ENCODE peak calls at places on chromosomes 1 and 21, in four cellular contexts. F is ascending aorta, L is breast epithelium, A is heart right ventricle. G is an unnamed sample.

GRCh38 chr21:41630249-41630648 is 122.3 kb upstream of the TMPRSS2 start:
- DNase-seq in F (no peak), L (no peak), A (no peak), G (peak; percentile 82)

GRCh38 chr1:99503276-99503747 is 142.6 kb upstream of the PALMD start:
- DNase-seq in F (no peak), L (no peak), A (peak; percentile 14), G (no peak)

GRCh38 chr1:33346921-33347649 is 26.2 kb upstream of the A3GALT2 start:
- DNase-seq in F (no peak), L (no peak), A (peak; percentile 83), G (peak; percentile 54)

GRCh38 chr1:21911205-21912001 is 25.7 kb downstream of the HSPG2 start:
- DNase-seq in F (no peak), L (no peak), A (peak; percentile 80), G (no peak)

GRCh38 chr1:110339427-110340206 is 440 bp downstream of the RBM15 start:
- DNase-seq in F (no peak), L (peak; percentile 54), A (peak; percentile 53), G (peak; percentile 67)

GRCh38 chr1:234484218-234484617 is 5.2 kb upstream of the TARBP1 start:
- DNase-seq in F (no peak), L (no peak), A (no peak), G (no peak)

GRCh38 chr21:35226302-35226701 is 177.2 kb upstream of the RUNX1 start:
- DNase-seq in F (no peak), L (peak; percentile 68), A (no peak), G (no peak)

GRCh38 chr1:153488731-153489130 is 28.3 kb upstream of the S100A7 start:
- DNase-seq in F (peak; percentile 54), L (no peak), A (peak; percentile 49), G (no peak)

GRCh38 chr1:203213126-203213525 is 16.3 kb downstream of the CHIT1 start:
- DNase-seq in F (no peak), L (no peak), A (no peak), G (no peak)

GRCh38 chr1:41138549-41138948 is 103.6 kb downstream of the SCMH1 start:
- DNase-seq in F (no peak), L (no peak), A (no peak), G (no peak)

GRCh38 chr1:204410764-204411450 is 710 bp downstream of the PPP1R15B start:
- DNase-seq in F (no peak), L (peak; percentile 64), A (peak; percentile 60), G (peak; percentile 76)

GRCh38 chr1:244022859-244023258 is 28.2 kb upstream of the ZBTB18 start:
- DNase-seq in F (no peak), L (no peak), A (no peak), G (no peak)

GRCh38 chr1:74534241-74534640 is 21.8 kb upstream of the LRRC53 start:
- DNase-seq in F (no peak), L (no peak), A (no peak), G (no peak)

GRCh38 chr1:177443003-177443402 is 272.2 kb downstream of the BRINP2 start:
- DNase-seq in F (no peak), L (no peak), A (no peak), G (no peak)

GRCh38 chr1:36771222-36771621 is 263.1 kb downstream of the GRIK3 start:
- DNase-seq in F (no peak), L (no peak), A (no peak), G (no peak)

GRCh38 chr1:184387871-184388670 is 1.2 kb downstream of the C1orf21 start:
- DNase-seq in F (no peak), L (no peak), A (peak; percentile 43), G (peak; percentile 62)

GRCh38 chr1:30746212-30747027 is 11.2 kb downstream of the LAPTM5 start:
- DNase-seq in F (no peak), L (no peak), A (no peak), G (peak; percentile 43)

GRCh38 chr1:182955596-182956588 is 2.9 kb upstream of the SHCBP1L start:
- DNase-seq in F (no peak), L (no peak), A (no peak), G (no peak)

GRCh38 chr1:92817986-92818764 is 13.7 kb upstream of the RPL5 start:
- DNase-seq in F (no peak), L (no peak), A (peak; percentile 12), G (peak; percentile 48)

GRCh38 chr1:45037456-45037855 is 25.4 kb downstream of the UROD start:
- DNase-seq in F (no peak), L (no peak), A (no peak), G (no peak)

GRCh38 chr1:229271448-229272120 is 673 bp downstream of the RAB4A start:
- DNase-seq in F (no peak), L (no peak), A (peak; percentile 31), G (no peak)

GRCh38 chr1:966603-967295 is 467 bp downstream of the PLEKHN1 start:
- DNase-seq in F (peak; percentile 25), L (peak; percentile 81), A (peak; percentile 55), G (peak; percentile 82)

GRCh38 chr1:82225407-82226197 is 424.9 kb downstream of the ADGRL2 start:
- DNase-seq in F (no peak), L (no peak), A (no peak), G (no peak)

GRCh38 chr1:246820666-246821065 is 96.5 kb downstream of the SCCPDH start:
- DNase-seq in F (no peak), L (no peak), A (peak; percentile 8), G (no peak)

DNA sequence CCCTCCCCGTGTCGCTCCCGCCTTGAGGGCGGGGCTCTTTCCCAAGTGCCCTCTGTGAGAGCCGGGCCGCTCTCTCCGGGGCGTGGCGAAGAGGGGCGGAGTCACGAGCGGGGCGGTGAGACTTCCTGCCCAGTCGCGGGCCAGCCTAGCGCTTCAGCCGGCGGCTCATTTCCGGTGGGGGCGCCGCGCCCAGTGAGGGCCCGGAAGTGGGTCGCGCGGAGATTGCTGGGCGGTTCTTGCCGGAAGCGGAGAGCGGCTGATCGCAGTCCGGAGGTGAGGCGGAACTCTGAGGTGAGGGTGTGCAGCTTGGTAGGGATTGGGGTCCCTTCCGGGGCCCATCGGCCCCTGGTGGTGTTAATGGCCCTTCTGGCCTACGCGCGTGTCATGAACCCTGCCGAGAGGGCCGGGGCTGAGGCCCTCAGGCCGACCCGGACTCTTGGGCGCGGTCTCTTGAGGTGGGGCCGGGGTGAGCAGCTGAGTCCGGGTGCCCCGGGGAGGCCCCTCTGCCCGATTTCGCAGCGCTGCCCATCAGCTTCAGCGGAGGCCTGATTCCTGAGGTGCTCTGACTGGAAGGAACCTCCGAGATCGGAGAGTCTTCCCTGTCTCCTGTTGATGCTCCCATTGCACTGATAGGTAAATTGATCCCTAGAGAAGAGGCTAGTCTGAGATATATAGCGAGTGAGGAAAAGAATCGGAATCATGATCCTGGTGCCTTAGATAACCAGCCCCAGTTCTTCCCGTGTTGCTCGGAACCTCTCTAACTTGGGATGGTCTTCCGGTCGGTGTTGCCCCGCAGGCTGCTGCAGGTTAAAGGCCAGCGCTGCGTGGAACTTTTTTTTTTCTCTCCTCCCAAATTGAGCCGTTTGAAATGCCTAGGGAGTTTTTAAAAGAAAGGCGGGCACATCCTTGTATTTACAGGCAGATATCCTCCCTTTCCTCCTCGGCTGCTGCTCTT is at the start of gene CAP1:
- DNase-seq in F (peak; percentile 96), L (peak; percentile 99), A (peak; percentile 99), G (peak; percentile 100)
- H3K4me1 ChIP-seq in F (peaks cover 47% of the 10 kb centered on the region), L (peaks cover 8% of the 10 kb centered on the region), A (peaks cover 82% of the 10 kb centered on the region), G (peaks cover 62% of the 10 kb centered on the region)

GRCh38 chr1:76425843-76426145 is 351.2 kb downstream of the ST6GALNAC3 start:
- DNase-seq in F (no peak), L (no peak), A (no peak), G (no peak)
- H3K4me3 ChIP-seq in F (peak overlapping the region; percentile 55), L (no peak overlapping the region), A (no peak overlapping the region), G (no peak overlapping the region)

GRCh38 chr1:158607296-158607695 is 2.2 kb downstream of the OR10Z1 start:
- DNase-seq in F (no peak), L (no peak), A (no peak), G (no peak)

GRCh38 chr1:158600735-158601134 is 4.3 kb upstream of the OR10Z1 start:
- DNase-seq in F (no peak), L (no peak), A (no peak), G (no peak)

GRCh38 chr1:158604968-158605367 is at the start of gene OR10Z1:
- DNase-seq in F (no peak), L (no peak), A (no peak), G (no peak)
- H3K9me3 ChIP-seq in F (no peaks in the 10 kb centered on the region), L (no peaks in the 10 kb centered on the region), A (peaks cover under 1% of the 10 kb centered on the region), G (no peaks in the 10 kb centered on the region)

DNA sequence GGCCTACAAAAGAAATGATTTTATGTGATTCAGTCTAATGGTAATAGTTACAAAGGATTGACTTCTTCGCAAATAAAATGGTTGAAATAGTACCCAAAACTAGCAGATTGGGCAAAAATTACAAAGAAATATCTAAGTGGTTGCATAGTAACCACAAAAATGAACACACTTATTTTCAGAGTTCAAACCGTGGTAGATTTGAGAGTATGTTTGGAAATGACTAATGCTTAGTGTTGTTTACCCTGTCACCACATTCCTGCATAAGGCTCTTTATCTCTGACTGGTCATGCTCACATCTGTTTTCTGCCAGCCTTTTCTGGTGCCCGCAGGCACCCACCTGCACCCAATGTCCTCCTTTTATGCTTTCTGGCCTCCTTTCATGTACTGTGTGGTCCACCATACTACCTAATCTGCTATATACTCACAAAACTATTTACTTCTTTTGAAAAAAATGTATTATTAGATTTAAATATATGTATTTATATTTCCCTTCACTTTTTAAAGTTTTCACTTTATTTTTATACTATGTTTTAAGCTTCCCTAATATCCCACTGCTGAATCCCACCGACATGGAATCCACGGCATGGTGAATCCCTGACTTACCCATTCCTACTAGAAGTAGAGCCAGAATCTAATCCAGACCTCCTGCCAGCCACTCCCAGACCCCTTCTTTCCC is 30.3 kb downstream of the PTPRC start:
- DNase-seq in F (no peak), L (no peak), A (no peak), G (no peak)
- H3K4me1 ChIP-seq in F (no peaks in the 10 kb centered on the region), L (no peaks in the 10 kb centered on the region), A (no peaks in the 10 kb centered on the region), G (no peaks in the 10 kb centered on the region)

GRCh38 chr1:62342270-62342669 is 23.0 kb upstream of the KANK4 start:
- DNase-seq in F (no peak), L (no peak), A (no peak), G (no peak)

GRCh38 chr1:62337785-62338631 is 18.8 kb upstream of the KANK4 start:
- DNase-seq in F (no peak), L (no peak), A (peak; percentile 18), G (no peak)

GRCh38 chr1:62349470-62350233 is 30.4 kb upstream of the KANK4 start:
- DNase-seq in F (no peak), L (no peak), A (no peak), G (no peak)

GRCh38 chr1:62341120-62341519 is 21.9 kb upstream of the KANK4 start:
- DNase-seq in F (no peak), L (no peak), A (no peak), G (no peak)

GRCh38 chr1:62343911-62344310 is 24.7 kb upstream of the KANK4 start:
- DNase-seq in F (no peak), L (no peak), A (no peak), G (no peak)
- H3K4me3 ChIP-seq in F (no peak overlapping the region), L (no peak overlapping the region), A (no peak overlapping the region), G (no peak overlapping the region)

GRCh38 chr1:165354739-165355138 is 1.8 kb downstream of the LMX1A start:
- DNase-seq in F (no peak), L (no peak), A (no peak), G (no peak)
- H3K9me3 ChIP-seq in F (no peaks in the 10 kb centered on the region), L (no peaks in the 10 kb centered on the region), A (no peaks in the 10 kb centered on the region), G (no peaks in the 10 kb centered on the region)

G was measured in mucosa of descending colon.